ENCODE peak calls at places on chromosomes 5 and 9, in ten cellular contexts. One of them, this sample, is unnamed.

GRCh38 chr9:127077658-127077975 is 44.8 kb downstream of the ANGPTL2 start:
- DNase-seq in A172: no peak
- DNase-seq in GM04504: no peak
- DNase-seq in BJ: no peak
- DNase-seq in effector memory CD8-positive, alpha-beta T cell: no peak
- DNase-seq in activated CD4-positive, alpha-beta T cell treated with anti-CD3 and anti-CD28 coated beads, Interleukin-2, amount 10 ng/mL, durations not matched to agents 7 days and 5 days: no peak
- DNase-seq in Calu3: no peak
- DNase-seq in AG10803: no peak
- DNase-seq in stimulated activated CD4-positive, alpha-beta T cell treated with anti-CD3 and anti-CD28 coated beads, Interleukin-4, amount 100 ng/mL, for 4 hours: no peak
- DNase-seq in Right ventricle myocardium superior: no peak
- DNase-seq in this sample: no peak

GRCh38 chr9:126435626-126436025 is 109.0 kb downstream of the MVB12B start:
- DNase-seq in A172: no peak
- DNase-seq in GM04504: no peak
- DNase-seq in BJ: no peak
- DNase-seq in effector memory CD8-positive, alpha-beta T cell: no peak
- DNase-seq in activated CD4-positive, alpha-beta T cell treated with anti-CD3 and anti-CD28 coated beads, Interleukin-2, amount 10 ng/mL, durations not matched to agents 7 days and 5 days: no peak
- DNase-seq in Calu3: no peak
- DNase-seq in AG10803: no peak
- DNase-seq in stimulated activated CD4-positive, alpha-beta T cell treated with anti-CD3 and anti-CD28 coated beads, Interleukin-4, amount 100 ng/mL, for 4 hours: no peak
- DNase-seq in Right ventricle myocardium superior: no peak
- DNase-seq in this sample: no peak

GRCh38 chr5:98492258-98492657 is 281.2 kb upstream of the RGMB start:
- DNase-seq in A172: peak
- DNase-seq in GM04504: no peak
- DNase-seq in BJ: no peak
- DNase-seq in effector memory CD8-positive, alpha-beta T cell: no peak
- DNase-seq in activated CD4-positive, alpha-beta T cell treated with anti-CD3 and anti-CD28 coated beads, Interleukin-2, amount 10 ng/mL, durations not matched to agents 7 days and 5 days: peak
- DNase-seq in Calu3: no peak
- DNase-seq in AG10803: no peak
- DNase-seq in stimulated activated CD4-positive, alpha-beta T cell treated with anti-CD3 and anti-CD28 coated beads, Interleukin-4, amount 100 ng/mL, for 4 hours: no peak
- DNase-seq in Right ventricle myocardium superior: no peak
- DNase-seq in this sample: no peak

GRCh38 chr9:136599811-136600660 is 54.2 kb upstream of the NOTCH1 start:
- DNase-seq in A172: no peak
- DNase-seq in GM04504: no peak
- DNase-seq in BJ: no peak
- DNase-seq in effector memory CD8-positive, alpha-beta T cell: no peak
- DNase-seq in activated CD4-positive, alpha-beta T cell treated with anti-CD3 and anti-CD28 coated beads, Interleukin-2, amount 10 ng/mL, durations not matched to agents 7 days and 5 days: no peak
- DNase-seq in Calu3: no peak
- DNase-seq in AG10803: no peak
- DNase-seq in stimulated activated CD4-positive, alpha-beta T cell treated with anti-CD3 and anti-CD28 coated beads, Interleukin-4, amount 100 ng/mL, for 4 hours: no peak
- DNase-seq in Right ventricle myocardium superior: no peak
- DNase-seq in this sample: no peak

GRCh38 chr5:131277875-131278795 is 14.3 kb downstream of the CDC42SE2 start:
- DNase-seq in A172: no peak
- DNase-seq in GM04504: no peak
- DNase-seq in BJ: no peak
- DNase-seq in effector memory CD8-positive, alpha-beta T cell: no peak
- DNase-seq in activated CD4-positive, alpha-beta T cell treated with anti-CD3 and anti-CD28 coated beads, Interleukin-2, amount 10 ng/mL, durations not matched to agents 7 days and 5 days: peak
- DNase-seq in Calu3: no peak
- DNase-seq in AG10803: no peak
- DNase-seq in stimulated activated CD4-positive, alpha-beta T cell treated with anti-CD3 and anti-CD28 coated beads, Interleukin-4, amount 100 ng/mL, for 4 hours: no peak
- DNase-seq in Right ventricle myocardium superior: no peak
- DNase-seq in this sample: no peak

GRCh38 chr5:172805018-172805683 is 28.9 kb upstream of the ERGIC1 start:
- DNase-seq in A172: no peak
- DNase-seq in GM04504: no peak
- DNase-seq in BJ: no peak
- DNase-seq in effector memory CD8-positive, alpha-beta T cell: no peak
- DNase-seq in activated CD4-positive, alpha-beta T cell treated with anti-CD3 and anti-CD28 coated beads, Interleukin-2, amount 10 ng/mL, durations not matched to agents 7 days and 5 days: no peak
- DNase-seq in Calu3: no peak
- DNase-seq in AG10803: no peak
- DNase-seq in stimulated activated CD4-positive, alpha-beta T cell treated with anti-CD3 and anti-CD28 coated beads, Interleukin-4, amount 100 ng/mL, for 4 hours: no peak
- DNase-seq in Right ventricle myocardium superior: no peak
- DNase-seq in this sample: no peak

GRCh38 chr9:37408933-37409710 is 13.4 kb upstream of the GRHPR start:
- DNase-seq in A172: no peak
- DNase-seq in GM04504: no peak
- DNase-seq in BJ: no peak
- DNase-seq in effector memory CD8-positive, alpha-beta T cell: peak
- DNase-seq in activated CD4-positive, alpha-beta T cell treated with anti-CD3 and anti-CD28 coated beads, Interleukin-2, amount 10 ng/mL, durations not matched to agents 7 days and 5 days: peak
- DNase-seq in Calu3: no peak
- DNase-seq in AG10803: no peak
- DNase-seq in stimulated activated CD4-positive, alpha-beta T cell treated with anti-CD3 and anti-CD28 coated beads, Interleukin-4, amount 100 ng/mL, for 4 hours: peak
- DNase-seq in Right ventricle myocardium superior: no peak
- DNase-seq in this sample: no peak

GRCh38 chr9:100473271-100474081 is 527 bp downstream of the TMEFF1 start:
- DNase-seq in A172: peak
- DNase-seq in GM04504: no peak
- DNase-seq in BJ: no peak
- DNase-seq in effector memory CD8-positive, alpha-beta T cell: peak
- DNase-seq in activated CD4-positive, alpha-beta T cell treated with anti-CD3 and anti-CD28 coated beads, Interleukin-2, amount 10 ng/mL, durations not matched to agents 7 days and 5 days: peak
- DNase-seq in Calu3: peak
- DNase-seq in AG10803: peak
- DNase-seq in stimulated activated CD4-positive, alpha-beta T cell treated with anti-CD3 and anti-CD28 coated beads, Interleukin-4, amount 100 ng/mL, for 4 hours: peak
- DNase-seq in Right ventricle myocardium superior: no peak
- DNase-seq in this sample: peak

GRCh38 chr9:111056554-111056953 is 18.3 kb upstream of the LPAR1 start:
- DNase-seq in A172: no peak
- DNase-seq in GM04504: peak
- DNase-seq in BJ: peak
- DNase-seq in effector memory CD8-positive, alpha-beta T cell: no peak
- DNase-seq in activated CD4-positive, alpha-beta T cell treated with anti-CD3 and anti-CD28 coated beads, Interleukin-2, amount 10 ng/mL, durations not matched to agents 7 days and 5 days: no peak
- DNase-seq in Calu3: no peak
- DNase-seq in AG10803: peak
- DNase-seq in stimulated activated CD4-positive, alpha-beta T cell treated with anti-CD3 and anti-CD28 coated beads, Interleukin-4, amount 100 ng/mL, for 4 hours: no peak
- DNase-seq in Right ventricle myocardium superior: no peak
- DNase-seq in this sample: peak

GRCh38 chr5:16169550-16169949 is 10.0 kb downstream of the MARCHF11 start:
- DNase-seq in A172: no peak
- DNase-seq in GM04504: no peak
- DNase-seq in BJ: no peak
- DNase-seq in effector memory CD8-positive, alpha-beta T cell: no peak
- DNase-seq in activated CD4-positive, alpha-beta T cell treated with anti-CD3 and anti-CD28 coated beads, Interleukin-2, amount 10 ng/mL, durations not matched to agents 7 days and 5 days: no peak
- DNase-seq in Calu3: no peak
- DNase-seq in AG10803: no peak
- DNase-seq in stimulated activated CD4-positive, alpha-beta T cell treated with anti-CD3 and anti-CD28 coated beads, Interleukin-4, amount 100 ng/mL, for 4 hours: no peak
- DNase-seq in Right ventricle myocardium superior: no peak
- DNase-seq in this sample: no peak

GRCh38 chr9:114035221-114035844 is 42.8 kb downstream of the AMBP start:
- DNase-seq in A172: no peak
- DNase-seq in GM04504: no peak
- DNase-seq in BJ: no peak
- DNase-seq in effector memory CD8-positive, alpha-beta T cell: no peak
- DNase-seq in activated CD4-positive, alpha-beta T cell treated with anti-CD3 and anti-CD28 coated beads, Interleukin-2, amount 10 ng/mL, durations not matched to agents 7 days and 5 days: no peak
- DNase-seq in Calu3: no peak
- DNase-seq in AG10803: no peak
- DNase-seq in stimulated activated CD4-positive, alpha-beta T cell treated with anti-CD3 and anti-CD28 coated beads, Interleukin-4, amount 100 ng/mL, for 4 hours: no peak
- DNase-seq in Right ventricle myocardium superior: no peak
- DNase-seq in this sample: no peak

GRCh38 chr5:31889131-31889561 is 250.2 kb downstream of the PDZD2 start:
- DNase-seq in A172: no peak
- DNase-seq in GM04504: no peak
- DNase-seq in BJ: no peak
- DNase-seq in effector memory CD8-positive, alpha-beta T cell: no peak
- DNase-seq in activated CD4-positive, alpha-beta T cell treated with anti-CD3 and anti-CD28 coated beads, Interleukin-2, amount 10 ng/mL, durations not matched to agents 7 days and 5 days: no peak
- DNase-seq in Calu3: no peak
- DNase-seq in AG10803: no peak
- DNase-seq in stimulated activated CD4-positive, alpha-beta T cell treated with anti-CD3 and anti-CD28 coated beads, Interleukin-4, amount 100 ng/mL, for 4 hours: no peak
- DNase-seq in Right ventricle myocardium superior: no peak
- DNase-seq in this sample: no peak

GRCh38 chr9:87606921-87607521 is 109.4 kb downstream of the DAPK1 start:
- DNase-seq in A172: peak
- DNase-seq in GM04504: no peak
- DNase-seq in BJ: peak
- DNase-seq in effector memory CD8-positive, alpha-beta T cell: no peak
- DNase-seq in activated CD4-positive, alpha-beta T cell treated with anti-CD3 and anti-CD28 coated beads, Interleukin-2, amount 10 ng/mL, durations not matched to agents 7 days and 5 days: no peak
- DNase-seq in Calu3: no peak
- DNase-seq in AG10803: peak
- DNase-seq in stimulated activated CD4-positive, alpha-beta T cell treated with anti-CD3 and anti-CD28 coated beads, Interleukin-4, amount 100 ng/mL, for 4 hours: no peak
- DNase-seq in Right ventricle myocardium superior: no peak
- DNase-seq in this sample: peak

GRCh38 chr5:132190161-132190817 is 37.4 kb downstream of the P4HA2 start:
- DNase-seq in A172: peak
- DNase-seq in GM04504: peak
- DNase-seq in BJ: peak
- DNase-seq in effector memory CD8-positive, alpha-beta T cell: no peak
- DNase-seq in activated CD4-positive, alpha-beta T cell treated with anti-CD3 and anti-CD28 coated beads, Interleukin-2, amount 10 ng/mL, durations not matched to agents 7 days and 5 days: peak
- DNase-seq in Calu3: peak
- DNase-seq in AG10803: peak
- DNase-seq in stimulated activated CD4-positive, alpha-beta T cell treated with anti-CD3 and anti-CD28 coated beads, Interleukin-4, amount 100 ng/mL, for 4 hours: no peak
- DNase-seq in Right ventricle myocardium superior: no peak
- DNase-seq in this sample: peak

GRCh38 chr5:380701-381309 is 59.3 kb downstream of the AHRR start:
- DNase-seq in A172: no peak
- DNase-seq in GM04504: no peak
- DNase-seq in BJ: no peak
- DNase-seq in effector memory CD8-positive, alpha-beta T cell: no peak
- DNase-seq in activated CD4-positive, alpha-beta T cell treated with anti-CD3 and anti-CD28 coated beads, Interleukin-2, amount 10 ng/mL, durations not matched to agents 7 days and 5 days: peak
- DNase-seq in Calu3: no peak
- DNase-seq in AG10803: peak
- DNase-seq in stimulated activated CD4-positive, alpha-beta T cell treated with anti-CD3 and anti-CD28 coated beads, Interleukin-4, amount 100 ng/mL, for 4 hours: no peak
- DNase-seq in Right ventricle myocardium superior: no peak
- DNase-seq in this sample: no peak

GRCh38 chr5:127012933-127013332 is 17.4 kb downstream of the MARCHF3 start:
- DNase-seq in A172: no peak
- DNase-seq in GM04504: peak
- DNase-seq in BJ: peak
- DNase-seq in effector memory CD8-positive, alpha-beta T cell: no peak
- DNase-seq in activated CD4-positive, alpha-beta T cell treated with anti-CD3 and anti-CD28 coated beads, Interleukin-2, amount 10 ng/mL, durations not matched to agents 7 days and 5 days: no peak
- DNase-seq in Calu3: no peak
- DNase-seq in AG10803: peak
- DNase-seq in stimulated activated CD4-positive, alpha-beta T cell treated with anti-CD3 and anti-CD28 coated beads, Interleukin-4, amount 100 ng/mL, for 4 hours: no peak
- DNase-seq in Right ventricle myocardium superior: no peak
- DNase-seq in this sample: peak

GRCh38 chr9:134413890-134414731 is 87.9 kb downstream of the RXRA start:
- DNase-seq in A172: peak
- DNase-seq in GM04504: peak
- DNase-seq in BJ: peak
- DNase-seq in effector memory CD8-positive, alpha-beta T cell: no peak
- DNase-seq in activated CD4-positive, alpha-beta T cell treated with anti-CD3 and anti-CD28 coated beads, Interleukin-2, amount 10 ng/mL, durations not matched to agents 7 days and 5 days: no peak
- DNase-seq in Calu3: peak
- DNase-seq in AG10803: peak
- DNase-seq in stimulated activated CD4-positive, alpha-beta T cell treated with anti-CD3 and anti-CD28 coated beads, Interleukin-4, amount 100 ng/mL, for 4 hours: no peak
- DNase-seq in Right ventricle myocardium superior: peak
- DNase-seq in this sample: peak

GRCh38 chr5:135048930-135049329 is 14.9 kb upstream of the PITX1 start:
- DNase-seq in A172: no peak
- DNase-seq in GM04504: no peak
- DNase-seq in BJ: no peak
- DNase-seq in effector memory CD8-positive, alpha-beta T cell: no peak
- DNase-seq in activated CD4-positive, alpha-beta T cell treated with anti-CD3 and anti-CD28 coated beads, Interleukin-2, amount 10 ng/mL, durations not matched to agents 7 days and 5 days: no peak
- DNase-seq in Calu3: no peak
- DNase-seq in AG10803: no peak
- DNase-seq in stimulated activated CD4-positive, alpha-beta T cell treated with anti-CD3 and anti-CD28 coated beads, Interleukin-4, amount 100 ng/mL, for 4 hours: no peak
- DNase-seq in Right ventricle myocardium superior: no peak
- DNase-seq in this sample: no peak

GRCh38 chr9:137156567-137157375 is 13.1 kb downstream of the LRRC26 start:
- DNase-seq in A172: peak
- DNase-seq in GM04504: no peak
- DNase-seq in BJ: no peak
- DNase-seq in effector memory CD8-positive, alpha-beta T cell: peak
- DNase-seq in activated CD4-positive, alpha-beta T cell treated with anti-CD3 and anti-CD28 coated beads, Interleukin-2, amount 10 ng/mL, durations not matched to agents 7 days and 5 days: peak
- DNase-seq in Calu3: no peak
- DNase-seq in AG10803: peak
- DNase-seq in stimulated activated CD4-positive, alpha-beta T cell treated with anti-CD3 and anti-CD28 coated beads, Interleukin-4, amount 100 ng/mL, for 4 hours: peak
- DNase-seq in Right ventricle myocardium superior: no peak
- DNase-seq in this sample: peak

GRCh38 chr5:61132559-61132958 is 29.7 kb downstream of the SMIM15 start:
- DNase-seq in A172: peak
- DNase-seq in GM04504: peak
- DNase-seq in BJ: peak
- DNase-seq in effector memory CD8-positive, alpha-beta T cell: no peak
- DNase-seq in activated CD4-positive, alpha-beta T cell treated with anti-CD3 and anti-CD28 coated beads, Interleukin-2, amount 10 ng/mL, durations not matched to agents 7 days and 5 days: no peak
- DNase-seq in Calu3: no peak
- DNase-seq in AG10803: peak
- DNase-seq in stimulated activated CD4-positive, alpha-beta T cell treated with anti-CD3 and anti-CD28 coated beads, Interleukin-4, amount 100 ng/mL, for 4 hours: no peak
- DNase-seq in Right ventricle myocardium superior: no peak
- DNase-seq in this sample: peak

GRCh38 chr5:79567926-79568549 is 44.2 kb upstream of the TENT2 start:
- DNase-seq in A172: no peak
- DNase-seq in GM04504: no peak
- DNase-seq in BJ: no peak
- DNase-seq in effector memory CD8-positive, alpha-beta T cell: no peak
- DNase-seq in activated CD4-positive, alpha-beta T cell treated with anti-CD3 and anti-CD28 coated beads, Interleukin-2, amount 10 ng/mL, durations not matched to agents 7 days and 5 days: no peak
- DNase-seq in Calu3: no peak
- DNase-seq in AG10803: peak
- DNase-seq in stimulated activated CD4-positive, alpha-beta T cell treated with anti-CD3 and anti-CD28 coated beads, Interleukin-4, amount 100 ng/mL, for 4 hours: no peak
- DNase-seq in Right ventricle myocardium superior: no peak
- DNase-seq in this sample: peak

GRCh38 chr9:109036744-109037680 is 23.7 kb upstream of the CTNNAL1 start:
- DNase-seq in A172: peak
- DNase-seq in GM04504: no peak
- DNase-seq in BJ: no peak
- DNase-seq in effector memory CD8-positive, alpha-beta T cell: no peak
- DNase-seq in activated CD4-positive, alpha-beta T cell treated with anti-CD3 and anti-CD28 coated beads, Interleukin-2, amount 10 ng/mL, durations not matched to agents 7 days and 5 days: no peak
- DNase-seq in Calu3: no peak
- DNase-seq in AG10803: no peak
- DNase-seq in stimulated activated CD4-positive, alpha-beta T cell treated with anti-CD3 and anti-CD28 coated beads, Interleukin-4, amount 100 ng/mL, for 4 hours: no peak
- DNase-seq in Right ventricle myocardium superior: no peak
- DNase-seq in this sample: peak

GRCh38 chr5:112420111-112420864 is 1.2 kb upstream of the EPB41L4A start:
- DNase-seq in A172: peak
- DNase-seq in GM04504: no peak
- DNase-seq in BJ: no peak
- DNase-seq in effector memory CD8-positive, alpha-beta T cell: peak
- DNase-seq in activated CD4-positive, alpha-beta T cell treated with anti-CD3 and anti-CD28 coated beads, Interleukin-2, amount 10 ng/mL, durations not matched to agents 7 days and 5 days: peak
- DNase-seq in Calu3: peak
- DNase-seq in AG10803: peak
- DNase-seq in stimulated activated CD4-positive, alpha-beta T cell treated with anti-CD3 and anti-CD28 coated beads, Interleukin-4, amount 100 ng/mL, for 4 hours: no peak
- DNase-seq in Right ventricle myocardium superior: peak
- DNase-seq in this sample: peak

GRCh38 chr9:2740616-2741015 is 23.3 kb downstream of the KCNV2 start:
- DNase-seq in A172: peak
- DNase-seq in GM04504: no peak
- DNase-seq in BJ: peak
- DNase-seq in effector memory CD8-positive, alpha-beta T cell: no peak
- DNase-seq in activated CD4-positive, alpha-beta T cell treated with anti-CD3 and anti-CD28 coated beads, Interleukin-2, amount 10 ng/mL, durations not matched to agents 7 days and 5 days: no peak
- DNase-seq in Calu3: no peak
- DNase-seq in AG10803: peak
- DNase-seq in stimulated activated CD4-positive, alpha-beta T cell treated with anti-CD3 and anti-CD28 coated beads, Interleukin-4, amount 100 ng/mL, for 4 hours: no peak
- DNase-seq in Right ventricle myocardium superior: no peak
- DNase-seq in this sample: peak

GRCh38 chr5:54738118-54738972 is 220.8 kb downstream of the SNX18 start:
- DNase-seq in A172: peak
- DNase-seq in GM04504: peak
- DNase-seq in BJ: no peak
- DNase-seq in effector memory CD8-positive, alpha-beta T cell: no peak
- DNase-seq in activated CD4-positive, alpha-beta T cell treated with anti-CD3 and anti-CD28 coated beads, Interleukin-2, amount 10 ng/mL, durations not matched to agents 7 days and 5 days: no peak
- DNase-seq in Calu3: peak
- DNase-seq in AG10803: peak
- DNase-seq in stimulated activated CD4-positive, alpha-beta T cell treated with anti-CD3 and anti-CD28 coated beads, Interleukin-4, amount 100 ng/mL, for 4 hours: no peak
- DNase-seq in Right ventricle myocardium superior: peak
- DNase-seq in this sample: peak

GRCh38 chr5:9774472-9775079 is 144.4 kb upstream of the TAS2R1 start:
- DNase-seq in A172: peak
- DNase-seq in GM04504: no peak
- DNase-seq in BJ: no peak
- DNase-seq in effector memory CD8-positive, alpha-beta T cell: no peak
- DNase-seq in activated CD4-positive, alpha-beta T cell treated with anti-CD3 and anti-CD28 coated beads, Interleukin-2, amount 10 ng/mL, durations not matched to agents 7 days and 5 days: no peak
- DNase-seq in Calu3: peak
- DNase-seq in AG10803: peak
- DNase-seq in stimulated activated CD4-positive, alpha-beta T cell treated with anti-CD3 and anti-CD28 coated beads, Interleukin-4, amount 100 ng/mL, for 4 hours: no peak
- DNase-seq in Right ventricle myocardium superior: no peak
- DNase-seq in this sample: peak

GRCh38 chr9:129933709-129934586 is 98.7 kb downstream of the USP20 start:
- DNase-seq in A172: no peak
- DNase-seq in GM04504: no peak
- DNase-seq in BJ: no peak
- DNase-seq in effector memory CD8-positive, alpha-beta T cell: no peak
- DNase-seq in activated CD4-positive, alpha-beta T cell treated with anti-CD3 and anti-CD28 coated beads, Interleukin-2, amount 10 ng/mL, durations not matched to agents 7 days and 5 days: no peak
- DNase-seq in Calu3: no peak
- DNase-seq in AG10803: peak
- DNase-seq in stimulated activated CD4-positive, alpha-beta T cell treated with anti-CD3 and anti-CD28 coated beads, Interleukin-4, amount 100 ng/mL, for 4 hours: no peak
- DNase-seq in Right ventricle myocardium superior: no peak
- DNase-seq in this sample: no peak

GRCh38 chr5:74552101-74552500 is 88.4 kb downstream of the ENC1 start:
- DNase-seq in A172: peak
- DNase-seq in GM04504: no peak
- DNase-seq in BJ: no peak
- DNase-seq in effector memory CD8-positive, alpha-beta T cell: no peak
- DNase-seq in activated CD4-positive, alpha-beta T cell treated with anti-CD3 and anti-CD28 coated beads, Interleukin-2, amount 10 ng/mL, durations not matched to agents 7 days and 5 days: no peak
- DNase-seq in Calu3: no peak
- DNase-seq in AG10803: no peak
- DNase-seq in stimulated activated CD4-positive, alpha-beta T cell treated with anti-CD3 and anti-CD28 coated beads, Interleukin-4, amount 100 ng/mL, for 4 hours: no peak
- DNase-seq in Right ventricle myocardium superior: no peak
- DNase-seq in this sample: no peak